ENCODE peak calls at places on chromosomes 5 and 9, in five cellular contexts. K is SJSA1, N is NCI-H146, E is D341Med, A is iPS DF 19.7. Y is an unnamed sample.
A peak's percentile ranks its signal among the peaks of the same experiment; 100 is the strongest.

GRCh38 chr5:42250-42649 is 49.7 kb upstream of the PLEKHG4B start:
- DNase-seq in K (peak; percentile 23), E (no peak), N (no peak), A (no peak), Y (no peak)

GRCh38 chr5:144191998-144192397 is 21.3 kb downstream of the KCTD16 start:
- DNase-seq in N (peak; percentile 11), K (peak; percentile 66), E (peak; percentile 28), A (no peak), Y (no peak)

GRCh38 chr5:61732796-61733195 is 400.7 kb downstream of the ZSWIM6 start:
- DNase-seq in E (no peak), K (no peak), A (no peak), N (no peak), Y (peak; percentile 26)

GRCh38 chr5:68046445-68046844 is 169.1 kb upstream of the PIK3R1 start:
- DNase-seq in E (no peak), K (peak; percentile 51), N (no peak), A (no peak), Y (no peak)

GRCh38 chr5:180116441-180117377 is 45.1 kb upstream of the RNF130 start:
- DNase-seq in E (no peak), A (no peak), N (peak; percentile 13), K (no peak), Y (no peak)

GRCh38 chr5:154194348-154195329 is 4.1 kb downstream of the GALNT10 start:
- DNase-seq in K (no peak), E (no peak), A (peak; percentile 80), N (no peak), Y (no peak)

GRCh38 chr5:157477814-157478494 is 17.9 kb downstream of the NIPAL4 start:
- DNase-seq in K (no peak), E (no peak), A (no peak), N (no peak), Y (no peak)

GRCh38 chr5:142006363-142007236 is 6.2 kb downstream of the GNPDA1 start:
- DNase-seq in N (no peak), A (no peak), K (no peak), E (no peak), Y (no peak)

GRCh38 chr9:134860510-134860909 is 20.1 kb upstream of the FCN2 start:
- DNase-seq in N (no peak), A (no peak), K (no peak), E (no peak), Y (no peak)

GRCh38 chr9:38309324-38310195 is 82.9 kb upstream of the ALDH1B1 start:
- DNase-seq in A (no peak), K (no peak), N (no peak), E (no peak), Y (no peak)

GRCh38 chr9:38117646-38118045 is 48.6 kb upstream of the SHB start:
- DNase-seq in N (no peak), E (no peak), A (no peak), K (no peak), Y (no peak)

GRCh38 chr5:62791059-62791458 is 212.4 kb downstream of the LRRC70 start:
- DNase-seq in A (no peak), E (no peak), K (no peak), N (no peak), Y (no peak)

GRCh38 chr5:137627293-137627692 is 108.6 kb downstream of the KLHL3 start:
- DNase-seq in K (no peak), E (no peak), N (peak; percentile 14), A (no peak), Y (no peak)

GRCh38 chr5:71938886-71939285 is 168.4 kb upstream of the MAP1B start:
- DNase-seq in K (no peak), N (peak; percentile 99), A (no peak), E (no peak), Y (peak; percentile 25)

GRCh38 chr5:54643679-54644078 is 126.1 kb downstream of the SNX18 start:
- DNase-seq in A (no peak), E (no peak), K (peak; percentile 49), N (no peak), Y (no peak)

GRCh38 chr9:130137081-130137869 is 34.9 kb upstream of the NCS1 start:
- DNase-seq in N (no peak), A (no peak), K (no peak), E (no peak), Y (no peak)

GRCh38 chr9:128371622-128372117 is 496 bp downstream of the URM1 start:
- DNase-seq in K (no peak), E (no peak), A (no peak), N (no peak), Y (no peak)

GRCh38 chr5:65263291-65263690 is 218.4 kb downstream of the ADAMTS6 start:
- DNase-seq in E (no peak), A (no peak), K (no peak), N (no peak), Y (no peak)

GRCh38 chr5:69048233-69048632 is 45.6 kb upstream of the SLC30A5 start:
- DNase-seq in K (no peak), N (no peak), E (peak; percentile 30), A (no peak), Y (no peak)

GRCh38 chr5:103446813-103447212 is 115.8 kb downstream of the NUDT12 start:
- DNase-seq in A (no peak), E (no peak), K (no peak), N (no peak), Y (no peak)

GRCh38 chr9:99749641-99750040 is 72.0 kb upstream of the NR4A3 start:
- DNase-seq in E (no peak), N (no peak), K (no peak), A (no peak), Y (no peak)

GRCh38 chr5:44665101-44665701 is 143.5 kb upstream of the MRPS30 start:
- DNase-seq in N (no peak), K (no peak), E (no peak), A (no peak), Y (no peak)

Y was measured in anterior cingulate cortex.